ENCODE peak calls at places on chromosomes 2 and 18, in eight cellular contexts. X, A, L, S, W, V, J and O are unnamed samples.
A peak's percentile ranks its signal among the peaks of the same experiment; 100 is the strongest.

GRCh38 chr2:89842180-89842908 is 1150.9 kb downstream of the RPIA start:
- DNase-seq in X (no peak), W (no peak), S (no peak), L (no peak), V (no peak), J (no peak), A (peak; percentile 70), O (no peak)

GRCh38 chr2:23283653-23284052 is 101.3 kb upstream of the KLHL29 start:
- DNase-seq in V (no peak), L (no peak), J (peak; percentile 32), S (no peak), W (no peak), X (no peak), A (no peak), O (no peak)

GRCh38 chr2:134252092-134252775 is 1.6 kb upstream of the MGAT5 start:
- DNase-seq in S (no peak), W (no peak), A (peak; percentile 88), V (no peak), X (no peak), J (peak; percentile 73), L (no peak), O (no peak)

GRCh38 chr2:183283176-183283575 is 158.9 kb downstream of the NUP35 start:
- DNase-seq in X (no peak), S (no peak), W (no peak), A (no peak), J (no peak), V (no peak), L (no peak), O (no peak)

GRCh38 chr2:178072383-178073301 is at the start of gene PDE11A:
- DNase-seq in X (peak; percentile 94), L (peak; percentile 8), W (peak; percentile 6), J (peak; percentile 66), V (peak; percentile 95), S (peak; percentile 6), A (peak; percentile 81), O (peak; percentile 89)

GRCh38 chr2:191311627-191312026 is 66.4 kb downstream of the MYO1B start:
- DNase-seq in X (no peak), V (no peak), S (no peak), J (peak; percentile 88), W (no peak), A (no peak), L (no peak), O (no peak)

GRCh38 chr2:6906165-6906751 is 11.0 kb upstream of the RNF144A start:
- DNase-seq in J (no peak), S (no peak), L (no peak), W (no peak), X (no peak), A (no peak), V (no peak), O (no peak)

GRCh38 chr2:181123798-181124217 is 143.4 kb downstream of the UBE2E3 start:
- DNase-seq in L (no peak), W (peak; percentile 73), X (no peak), V (no peak), J (no peak), S (peak; percentile 60), A (no peak), O (no peak)

GRCh38 chr18:59379772-59380530 is 20.9 kb upstream of the LMAN1 start:
- DNase-seq in J (peak; percentile 41), A (no peak), S (no peak), L (no peak), X (no peak), V (no peak), W (no peak), O (no peak)

GRCh38 chr2:202038471-202039277 is 5.0 kb downstream of the FZD7 start:
- DNase-seq in V (no peak), S (no peak), X (no peak), L (no peak), W (no peak), A (no peak), J (peak; percentile 62), O (peak; percentile 27)

GRCh38 chr18:24878289-24878688 is 417.9 kb downstream of the HRH4 start:
- DNase-seq in A (no peak), J (peak; percentile 64), X (no peak), S (no peak), L (no peak), W (no peak), V (no peak), O (peak; percentile 49)

GRCh38 chr18:57910817-57911216 is 107.7 kb upstream of the ATP8B1 start:
- DNase-seq in S (no peak), L (no peak), V (no peak), A (no peak), W (no peak), X (no peak), J (no peak), O (no peak)

GRCh38 chr2:201643216-201643651 is at the start of gene TMEM237:
- DNase-seq in J (peak; percentile 16), S (no peak), A (peak; percentile 88), V (peak; percentile 56), L (no peak), W (peak; percentile 72), X (peak; percentile 69), O (peak; percentile 71)

GRCh38 chr2:61029533-61029932 is 11.5 kb upstream of the PUS10 start:
- DNase-seq in J (no peak), L (no peak), W (no peak), V (no peak), X (no peak), A (no peak), S (no peak), O (no peak)

GRCh38 chr2:190649035-190649797 is at the start of gene NAB1:
- DNase-seq in L (peak; percentile 37), W (peak; percentile 76), X (peak; percentile 77), J (peak; percentile 44), V (peak; percentile 69), S (peak; percentile 42), A (peak; percentile 95), O (peak; percentile 85)

GRCh38 chr2:133986076-133986837 is 267.6 kb upstream of the MGAT5 start:
- DNase-seq in J (peak; percentile 82), X (no peak), A (no peak), V (no peak), L (no peak), W (no peak), S (no peak), O (no peak)

GRCh38 chr2:19577668-19578067 is 219.2 kb upstream of the OSR1 start:
- DNase-seq in V (no peak), L (no peak), A (no peak), S (no peak), W (no peak), J (peak; percentile 62), X (no peak), O (no peak)

GRCh38 chr2:142865924-142866323 is 11.5 kb upstream of the KYNU start:
- DNase-seq in A (no peak), X (no peak), S (no peak), W (no peak), J (peak; percentile 30), V (no peak), L (no peak), O (no peak)

GRCh38 chr2:226184940-226185575 is 614.6 kb downstream of the IRS1 start:
- DNase-seq in V (no peak), S (no peak), L (no peak), A (no peak), W (no peak), X (no peak), J (peak; percentile 75), O (peak; percentile 15)

GRCh38 chr2:236309669-236310029 is 45.4 kb upstream of the ASB18 start:
- DNase-seq in L (no peak), W (no peak), S (no peak), A (no peak), X (no peak), V (no peak), J (no peak), O (peak; percentile 47)

GRCh38 chr18:45755936-45756335 is 32.0 kb downstream of the SLC14A1 start:
- DNase-seq in J (peak; percentile 79), L (no peak), V (peak; percentile 47), W (no peak), X (no peak), A (no peak), S (no peak), O (no peak)

GRCh38 chr2:239164281-239164871 is 236.4 kb downstream of the HDAC4 start:
- DNase-seq in V (peak; percentile 33), X (peak; percentile 12), L (no peak), W (no peak), J (no peak), A (peak; percentile 53), S (peak; percentile 13), O (no peak)

GRCh38 chr2:57882895-57883515 is 163.6 kb upstream of the VRK2 start:
- DNase-seq in V (no peak), L (no peak), J (no peak), S (no peak), W (no peak), A (no peak), X (no peak), O (no peak)

GRCh38 chr2:96498023-96498431 is 7.1 kb downstream of the NEURL3 start:
- DNase-seq in X (no peak), A (no peak), W (no peak), S (no peak), V (no peak), L (no peak), J (no peak), O (no peak)

GRCh38 chr18:58671941-58672565 is 788 bp downstream of the MALT1 start:
- DNase-seq in X (no peak), A (no peak), W (no peak), S (no peak), J (peak; percentile 36), L (peak; percentile 29), V (no peak), O (peak; percentile 57)

GRCh38 chr2:199147216-199147615 is 310.5 kb downstream of the SATB2 start:
- DNase-seq in V (no peak), J (no peak), W (no peak), X (no peak), A (no peak), S (no peak), L (no peak), O (no peak)